ENCODE peak calls at places on chromosome 16, in four cellular contexts. One of them, this sample, is unnamed.

GRCh38 chr16:1057252-1057932 is 15.2 kb upstream of the SSTR5 start:
- DNase-seq in progenitor cell of endocrine pancreas: peak; percentile 72
- DNase-seq in AG04449: no peak
- DNase-seq in lung: no peak
- DNase-seq in this sample: peak; percentile 79

GRCh38 chr16:75588716-75589115 is 22.5 kb downstream of the GABARAPL2 start:
- DNase-seq in progenitor cell of endocrine pancreas: no peak
- DNase-seq in AG04449: no peak
- DNase-seq in lung: no peak
- DNase-seq in this sample: no peak

GRCh38 chr16:5850632-5851175 is 753.1 kb upstream of the EEF2KMT start:
- DNase-seq in progenitor cell of endocrine pancreas: no peak
- DNase-seq in AG04449: no peak
- DNase-seq in lung: no peak
- DNase-seq in this sample: no peak

GRCh38 chr16:87056083-87056482 is 261.1 kb downstream of the C16orf95 start:
- DNase-seq in progenitor cell of endocrine pancreas: no peak
- DNase-seq in AG04449: no peak
- DNase-seq in lung: no peak
- DNase-seq in this sample: no peak

GRCh38 chr16:3980311-3981111 is 100.0 kb upstream of the CREBBP start:
- DNase-seq in progenitor cell of endocrine pancreas: no peak
- DNase-seq in AG04449: peak; percentile 23
- DNase-seq in lung: no peak
- DNase-seq in this sample: no peak

GRCh38 chr16:27229891-27230470 is 26.7 kb downstream of the KDM8 start:
- DNase-seq in progenitor cell of endocrine pancreas: no peak
- DNase-seq in AG04449: no peak
- DNase-seq in lung: no peak
- DNase-seq in this sample: no peak

GRCh38 chr16:30621765-30622164 is 11.6 kb upstream of the ZNF689 start:
- DNase-seq in progenitor cell of endocrine pancreas: no peak
- DNase-seq in AG04449: peak; percentile 26
- DNase-seq in lung: no peak
- DNase-seq in this sample: no peak

GRCh38 chr16:67939507-67940435 is 3.1 kb upstream of the PSMB10 start:
- DNase-seq in progenitor cell of endocrine pancreas: no peak
- DNase-seq in AG04449: no peak
- DNase-seq in lung: no peak
- DNase-seq in this sample: no peak

GRCh38 chr16:85935957-85936760 is 37.2 kb downstream of the IRF8 start:
- DNase-seq in progenitor cell of endocrine pancreas: no peak
- DNase-seq in AG04449: no peak
- DNase-seq in lung: no peak
- DNase-seq in this sample: no peak

GRCh38 chr16:16096161-16096857 is 127.0 kb downstream of the ABCC6 start:
- DNase-seq in progenitor cell of endocrine pancreas: no peak
- DNase-seq in AG04449: peak; percentile 41
- DNase-seq in lung: peak; percentile 34
- DNase-seq in this sample: no peak

GRCh38 chr16:35639233-35640205 is 2180.1 kb downstream of the TP53TG3F start:
- DNase-seq in progenitor cell of endocrine pancreas: no peak
- DNase-seq in AG04449: no peak
- DNase-seq in lung: no peak
- DNase-seq in this sample: no peak

GRCh38 chr16:79714440-79714839 is 113.9 kb upstream of the MAF start:
- DNase-seq in progenitor cell of endocrine pancreas: no peak
- DNase-seq in AG04449: no peak
- DNase-seq in lung: no peak
- DNase-seq in this sample: no peak

GRCh38 chr16:24539295-24539849 is at the start of gene RBBP6:
- DNase-seq in progenitor cell of endocrine pancreas: peak; percentile 90
- DNase-seq in AG04449: peak; percentile 78
- DNase-seq in lung: peak; percentile 92
- DNase-seq in this sample: peak; percentile 96
- TF ChIP-seq CTCF in progenitor cell of endocrine pancreas: peak; percentile 39
- TF ChIP-seq CTCF in AG04449: peak; percentile 68
- TF ChIP-seq CTCF in lung: peak; percentile 46
- TF ChIP-seq CTCF in this sample: no peak

GRCh38 chr16:23374721-23375120 is 72.6 kb downstream of the SCNN1B start:
- DNase-seq in progenitor cell of endocrine pancreas: no peak
- DNase-seq in AG04449: no peak
- DNase-seq in lung: peak; percentile 55
- DNase-seq in this sample: no peak

GRCh38 chr16:23368469-23368868 is 66.4 kb downstream of the SCNN1B start:
- DNase-seq in progenitor cell of endocrine pancreas: no peak
- DNase-seq in AG04449: no peak
- DNase-seq in lung: no peak
- DNase-seq in this sample: no peak

GRCh38 chr16:23373436-23374219 is 71.5 kb downstream of the SCNN1B start:
- DNase-seq in progenitor cell of endocrine pancreas: no peak
- DNase-seq in AG04449: no peak
- DNase-seq in lung: no peak
- DNase-seq in this sample: no peak

GRCh38 chr16:23369416-23369815 is 67.3 kb downstream of the SCNN1B start:
- DNase-seq in progenitor cell of endocrine pancreas: no peak
- DNase-seq in AG04449: no peak
- DNase-seq in lung: no peak
- DNase-seq in this sample: no peak

GRCh38 chr16:23371368-23371767 is 69.3 kb downstream of the SCNN1B start:
- DNase-seq in progenitor cell of endocrine pancreas: no peak
- DNase-seq in AG04449: no peak
- DNase-seq in lung: no peak
- DNase-seq in this sample: no peak
- TF ChIP-seq CTCF in progenitor cell of endocrine pancreas: peak; percentile 18
- TF ChIP-seq CTCF in AG04449: no peak
- TF ChIP-seq CTCF in lung: no peak
- TF ChIP-seq CTCF in this sample: no peak

GRCh38 chr16:66322174-66322573 is 44.3 kb upstream of the CDH5 start:
- DNase-seq in progenitor cell of endocrine pancreas: no peak
- DNase-seq in AG04449: no peak
- DNase-seq in lung: no peak
- DNase-seq in this sample: no peak

GRCh38 chr16:66328282-66328681 is 38.2 kb upstream of the CDH5 start:
- DNase-seq in progenitor cell of endocrine pancreas: no peak
- DNase-seq in AG04449: no peak
- DNase-seq in lung: no peak
- DNase-seq in this sample: no peak

GRCh38 chr16:66326995-66327513 is 39.4 kb upstream of the CDH5 start:
- DNase-seq in progenitor cell of endocrine pancreas: peak; percentile 34
- DNase-seq in AG04449: no peak
- DNase-seq in lung: no peak
- DNase-seq in this sample: no peak

GRCh38 chr16:66325977-66326376 is 40.5 kb upstream of the CDH5 start:
- DNase-seq in progenitor cell of endocrine pancreas: no peak
- DNase-seq in AG04449: no peak
- DNase-seq in lung: no peak
- DNase-seq in this sample: no peak

DNA sequence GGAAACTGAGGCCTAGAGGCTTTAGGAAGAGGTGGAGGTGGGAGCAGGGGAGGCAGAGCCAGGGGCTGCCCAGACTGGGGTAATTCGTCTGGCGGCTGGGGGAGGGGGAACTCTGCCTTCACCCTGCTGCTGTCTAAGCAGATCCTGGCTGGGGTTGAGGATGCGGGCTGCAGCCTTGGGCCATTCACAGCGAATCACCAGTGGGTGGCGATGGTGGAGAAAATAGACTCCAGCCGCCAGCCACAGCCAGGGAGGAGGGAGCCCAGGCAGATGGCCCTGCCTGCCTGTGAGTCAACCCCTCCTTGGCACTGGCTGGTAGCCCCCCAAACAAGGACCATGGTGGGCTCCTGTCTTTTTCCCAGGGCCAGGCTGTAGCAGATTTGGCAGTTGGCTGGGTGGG is 41.7 kb upstream of the CDH5 start:
- DNase-seq in progenitor cell of endocrine pancreas: no peak
- DNase-seq in AG04449: no peak
- DNase-seq in lung: no peak
- DNase-seq in this sample: peak; percentile 70
- TF ChIP-seq CTCF in progenitor cell of endocrine pancreas: peak; percentile 40
- TF ChIP-seq CTCF in AG04449: peak; percentile 11
- TF ChIP-seq CTCF in lung: no peak
- TF ChIP-seq CTCF in this sample: no peak

GRCh38 chr16:55120408-55120807 is 189.7 kb downstream of the IRX5 start:
- DNase-seq in progenitor cell of endocrine pancreas: no peak
- DNase-seq in AG04449: no peak
- DNase-seq in lung: no peak
- DNase-seq in this sample: peak; percentile 42
- TF ChIP-seq CTCF in progenitor cell of endocrine pancreas: no peak
- TF ChIP-seq CTCF in AG04449: no peak
- TF ChIP-seq CTCF in lung: no peak
- TF ChIP-seq CTCF in this sample: no peak

GRCh38 chr16:88634994-88635670 is 3.2 kb upstream of the IL17C start:
- DNase-seq in progenitor cell of endocrine pancreas: no peak
- DNase-seq in AG04449: no peak
- DNase-seq in lung: no peak
- DNase-seq in this sample: no peak
- TF ChIP-seq CTCF in progenitor cell of endocrine pancreas: no peak
- TF ChIP-seq CTCF in AG04449: peak; percentile 16
- TF ChIP-seq CTCF in lung: no peak
- TF ChIP-seq CTCF in this sample: no peak

GRCh38 chr16:9139965-9140364 is 48.5 kb downstream of the HAPSTR1 start:
- DNase-seq in progenitor cell of endocrine pancreas: no peak
- DNase-seq in AG04449: no peak
- DNase-seq in lung: no peak
- DNase-seq in this sample: peak; percentile 41

GRCh38 chr16:9148376-9149015 is 57.1 kb downstream of the HAPSTR1 start:
- DNase-seq in progenitor cell of endocrine pancreas: no peak
- DNase-seq in AG04449: no peak
- DNase-seq in lung: no peak
- DNase-seq in this sample: no peak

GRCh38 chr16:9138731-9139501 is 47.5 kb downstream of the HAPSTR1 start:
- DNase-seq in progenitor cell of endocrine pancreas: peak; percentile 68
- DNase-seq in AG04449: no peak
- DNase-seq in lung: peak; percentile 67
- DNase-seq in this sample: peak; percentile 88

GRCh38 chr16:9141813-9142212 is 50.4 kb downstream of the HAPSTR1 start:
- DNase-seq in progenitor cell of endocrine pancreas: no peak
- DNase-seq in AG04449: no peak
- DNase-seq in lung: no peak
- DNase-seq in this sample: no peak

DNA sequence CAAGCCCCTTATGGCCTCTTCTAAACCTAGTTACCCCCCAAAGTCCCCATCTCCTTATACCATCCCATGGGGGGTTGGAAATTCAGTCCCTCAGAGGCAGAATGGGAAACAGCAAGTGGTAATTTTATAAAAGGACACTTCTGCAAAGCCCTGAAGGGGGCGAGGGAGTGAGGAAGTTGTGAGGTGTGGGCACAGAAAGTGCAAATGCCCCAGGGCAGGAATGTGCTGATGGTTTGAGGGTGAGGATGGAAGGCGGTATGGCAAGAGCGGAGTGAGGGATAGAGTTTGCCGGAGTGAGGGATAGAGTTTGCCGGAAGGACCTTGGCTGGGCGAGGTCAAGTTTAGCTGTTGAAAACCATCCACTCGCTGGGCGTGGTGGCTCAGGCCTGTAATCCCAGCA is 52.7 kb downstream of the HAPSTR1 start:
- DNase-seq in progenitor cell of endocrine pancreas: no peak
- DNase-seq in AG04449: no peak
- DNase-seq in lung: no peak
- DNase-seq in this sample: no peak
- TF ChIP-seq CTCF in progenitor cell of endocrine pancreas: no peak
- TF ChIP-seq CTCF in AG04449: no peak
- TF ChIP-seq CTCF in lung: no peak
- TF ChIP-seq CTCF in this sample: no peak

GRCh38 chr16:71885261-71885650 is 1.3 kb upstream of the ZNF821 start:
- DNase-seq in progenitor cell of endocrine pancreas: no peak
- DNase-seq in AG04449: no peak
- DNase-seq in lung: no peak
- DNase-seq in this sample: no peak

GRCh38 chr16:71883193-71883848 is 661 bp downstream of the ZNF821 start:
- DNase-seq in progenitor cell of endocrine pancreas: peak; percentile 52
- DNase-seq in AG04449: no peak
- DNase-seq in lung: peak; percentile 33
- DNase-seq in this sample: peak; percentile 47

GRCh38 chr16:71880176-71880575 is 3.8 kb downstream of the ZNF821 start:
- DNase-seq in progenitor cell of endocrine pancreas: no peak
- DNase-seq in AG04449: no peak
- DNase-seq in lung: no peak
- DNase-seq in this sample: no peak

GRCh38 chr16:71882505-71883192 is 1.3 kb downstream of the ZNF821 start:
- DNase-seq in progenitor cell of endocrine pancreas: peak; percentile 49
- DNase-seq in AG04449: no peak
- DNase-seq in lung: peak; percentile 76
- DNase-seq in this sample: peak; percentile 74

DNA sequence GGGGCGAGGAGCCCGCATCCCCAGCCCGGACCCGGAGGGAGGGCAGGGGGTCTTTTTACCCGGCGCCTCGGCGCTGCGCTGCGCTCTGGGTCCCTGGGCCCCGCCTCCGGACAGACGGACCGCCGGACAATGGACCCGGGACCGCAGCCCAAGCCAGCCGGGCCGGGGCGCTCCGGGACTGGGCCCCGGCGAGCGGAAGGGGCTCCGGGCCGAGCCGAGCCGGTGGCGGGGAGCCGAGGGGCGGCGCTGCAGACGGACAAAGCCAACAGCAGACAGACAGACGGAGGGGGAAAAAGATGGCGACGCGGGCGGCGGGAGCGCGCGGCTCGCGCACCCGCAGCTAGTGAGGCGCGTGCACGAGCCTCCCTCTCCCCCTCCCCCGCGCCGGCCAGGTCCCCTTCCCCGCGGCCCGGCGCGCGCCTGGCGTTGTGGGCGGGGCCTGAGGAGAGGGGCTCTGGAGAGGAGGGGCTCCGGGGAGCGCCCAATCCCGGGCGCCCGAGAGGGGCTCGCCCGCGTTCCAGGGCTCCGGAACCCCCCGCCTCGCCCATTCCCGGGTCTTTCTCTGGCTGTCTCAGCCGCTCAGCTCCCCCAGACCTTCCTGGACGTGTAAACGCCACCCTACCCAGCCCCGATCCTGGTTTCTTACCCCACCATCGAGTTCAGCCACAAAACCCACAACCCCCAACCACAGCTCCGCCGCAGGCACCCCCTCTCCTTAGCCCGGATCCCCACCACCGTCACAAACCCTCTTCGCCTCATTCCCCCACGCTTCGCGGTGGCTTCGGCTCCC is at the start of gene ZNF821:
- DNase-seq in progenitor cell of endocrine pancreas: peak; percentile 91
- DNase-seq in AG04449: no peak
- DNase-seq in lung: peak; percentile 58
- DNase-seq in this sample: peak; percentile 91
- TF ChIP-seq CTCF in progenitor cell of endocrine pancreas: peak; percentile 70
- TF ChIP-seq CTCF in AG04449: no peak
- TF ChIP-seq CTCF in lung: no peak
- TF ChIP-seq CTCF in this sample: peak; percentile 53